ENCODE peak calls at places on chromosomes 7 and 10, in eight cellular contexts. P is transverse colon, B is adrenal gland, J is H1, A is A549, T is gastrocnemius medialis, G is suprapubic skin, Q is GM12878. M is an unnamed sample.

GRCh38 chr10:132016514-132016913 is 34.8 kb upstream of the BNIP3 start:
- DNase-seq in P (no peak), B (no peak), J (no peak), A (no peak), T (no peak), G (no peak), Q (no peak), M (no peak)

GRCh38 chr7:835491-836401 is 3.5 kb downstream of the SUN1 start:
- DNase-seq in P (peak; percentile 32), B (no peak), J (no peak), A (no peak), T (no peak), G (no peak), Q (no peak), M (no peak)

GRCh38 chr7:100515072-100515532 is 23.9 kb upstream of the AGFG2 start:
- DNase-seq in P (no peak), B (no peak), J (no peak), A (no peak), T (no peak), G (no peak), Q (no peak), M (no peak)

GRCh38 chr7:158405324-158405723 is 182.3 kb downstream of the PTPRN2 start:
- DNase-seq in P (no peak), B (no peak), J (no peak), A (no peak), T (no peak), G (no peak), Q (no peak), M (no peak)

GRCh38 chr7:137933270-137934017 is 68.4 kb downstream of the CREB3L2 start:
- DNase-seq in P (no peak), B (peak; percentile 51), J (no peak), A (no peak), T (peak; percentile 25), G (peak; percentile 82), Q (no peak), M (peak; percentile 64)

GRCh38 chr10:125878957-125879835 is 1.9 kb downstream of the DHX32 start:
- DNase-seq in P (no peak), B (peak; percentile 52), J (no peak), A (peak; percentile 75), T (no peak), G (no peak), Q (no peak), M (no peak)

GRCh38 chr7:106085015-106085414 is 27.1 kb downstream of the SYPL1 start:
- DNase-seq in P (no peak), B (no peak), J (no peak), A (no peak), T (no peak), G (no peak), Q (no peak), M (no peak)

GRCh38 chr7:130095812-130096211 is 25.5 kb downstream of the KLHDC10 start:
- DNase-seq in P (no peak), B (no peak), J (no peak), A (no peak), T (no peak), G (no peak), Q (no peak), M (no peak)

GRCh38 chr10:127021771-127022170 is 116.5 kb downstream of the DOCK1 start:
- DNase-seq in P (no peak), B (no peak), J (no peak), A (no peak), T (no peak), G (no peak), Q (no peak), M (no peak)

GRCh38 chr10:93498196-93498595 is 1.8 kb downstream of the CEP55 start:
- DNase-seq in P (no peak), B (no peak), J (no peak), A (no peak), T (no peak), G (no peak), Q (no peak), M (no peak)

GRCh38 chr10:93494494-93494893 is 1.9 kb upstream of the CEP55 start:
- DNase-seq in P (no peak), B (no peak), J (no peak), A (no peak), T (no peak), G (no peak), Q (no peak), M (no peak)

GRCh38 chr10:93495654-93496321 is 624 bp upstream of the CEP55 start:
- DNase-seq in P (peak; percentile 35), B (no peak), J (no peak), A (peak; percentile 53), T (no peak), G (no peak), Q (no peak), M (peak; percentile 34)

GRCh38 chr10:93493162-93493561 is 3.2 kb upstream of the CEP55 start:
- DNase-seq in P (no peak), B (no peak), J (no peak), A (no peak), T (no peak), G (no peak), Q (no peak), M (no peak)

GRCh38 chr10:93496322-93497041 is at the start of gene CEP55:
- DNase-seq in P (peak; percentile 97), B (peak; percentile 92), J (peak; percentile 73), A (peak; percentile 84), T (peak; percentile 89), G (peak; percentile 97), Q (peak; percentile 74), M (peak; percentile 95)
- TF ChIP-seq POLR2A in P (no peak), B (no peak), J (peak; percentile 77), A (peak; percentile 55), T (peak; percentile 36), G (no peak), Q (peak; percentile 90), M (peak; percentile 27)

GRCh38 chr10:79148452-79149344 is 79.9 kb downstream of the ZMIZ1 start:
- DNase-seq in P (peak; percentile 72), B (peak; percentile 90), J (no peak), A (no peak), T (peak; percentile 56), G (peak; percentile 88), Q (no peak), M (peak; percentile 82)
- TF ChIP-seq POLR2A in P (peak; percentile 14), B (peak; percentile 52), J (no peak), A (no peak), T (peak; percentile 34), G (no peak), Q (no peak), M (peak; percentile 54)

GRCh38 chr7:44881066-44881600 is 4.2 kb downstream of the PURB start:
- DNase-seq in P (no peak), B (no peak), J (no peak), A (no peak), T (no peak), G (no peak), Q (no peak), M (no peak)

GRCh38 chr7:44883961-44884360 is 1.4 kb downstream of the PURB start:
- DNase-seq in P (no peak), B (no peak), J (no peak), A (no peak), T (no peak), G (no peak), Q (no peak), M (no peak)

GRCh38 chr7:44881610-44882009 is 3.7 kb downstream of the PURB start:
- DNase-seq in P (no peak), B (no peak), J (no peak), A (no peak), T (no peak), G (no peak), Q (no peak), M (no peak)

GRCh38 chr7:44884553-44885393 is 557 bp downstream of the PURB start:
- DNase-seq in P (peak; percentile 59), B (peak; percentile 51), J (no peak), A (no peak), T (peak; percentile 17), G (peak; percentile 83), Q (no peak), M (peak; percentile 92)

GRCh38 chr7:44882899-44883298 is 2.4 kb downstream of the PURB start:
- DNase-seq in P (no peak), B (no peak), J (no peak), A (no peak), T (no peak), G (no peak), Q (no peak), M (no peak)
- TF ChIP-seq POLR2A in P (no peak), B (no peak), J (no peak), A (no peak), T (no peak), G (no peak), Q (no peak), M (no peak)

GRCh38 chr10:27155073-27155754 is at the start of gene MASTL:
- DNase-seq in P (peak; percentile 93), B (peak; percentile 94), J (peak; percentile 44), A (peak; percentile 81), T (peak; percentile 79), G (peak; percentile 96), Q (peak; percentile 69), M (peak; percentile 98)
- TF ChIP-seq POLR2A in P (peak; percentile 97), B (peak; percentile 96), J (peak; percentile 79), A (peak; percentile 48), T (peak; percentile 89), G (peak; percentile 60), Q (peak; percentile 96), M (peak; percentile 93)

GRCh38 chr7:30772984-30773383 is 1.8 kb downstream of the MINDY4 start:
- DNase-seq in P (no peak), B (no peak), J (no peak), A (no peak), T (no peak), G (peak; percentile 35), Q (no peak), M (no peak)

GRCh38 chr7:30775992-30776391 is 4.8 kb downstream of the MINDY4 start:
- DNase-seq in P (no peak), B (no peak), J (no peak), A (no peak), T (no peak), G (no peak), Q (no peak), M (no peak)

GRCh38 chr7:30771859-30772429 is 727 bp downstream of the MINDY4 start:
- DNase-seq in P (no peak), B (no peak), J (no peak), A (peak; percentile 34), T (no peak), G (peak; percentile 78), Q (no peak), M (peak; percentile 51)

GRCh38 chr7:30776971-30777370 is 5.8 kb downstream of the MINDY4 start:
- DNase-seq in P (no peak), B (peak; percentile 41), J (no peak), A (no peak), T (no peak), G (peak; percentile 31), Q (no peak), M (no peak)

GRCh38 chr7:30770936-30771858 is at the start of gene MINDY4:
- DNase-seq in P (peak; percentile 84), B (peak; percentile 88), J (peak; percentile 36), A (peak; percentile 87), T (peak; percentile 66), G (peak; percentile 90), Q (no peak), M (peak; percentile 88)
- TF ChIP-seq POLR2A in P (peak; percentile 13), B (peak; percentile 42), J (peak; percentile 72), A (peak; percentile 82), T (peak; percentile 21), G (no peak), Q (peak; percentile 46), M (peak; percentile 53)

M was measured in erythroblast.